ENCODE peak calls at places on chromosomes 3 and 15, in ten cellular contexts. R is heart right ventricle, Y is colonic mucosa, O is cardiac muscle cell, C is mammary epithelial cell, M is Panc1, E is psoas muscle, G is endothelial cell of umbilical vein, B is prostate gland, U is PC-3. P is an unnamed sample.

GRCh38 chr15:22883196-22883595 is 44.7 kb downstream of the NIPA2 start:
- DNase-seq in E (no peak), G (no peak), M (no peak), U (no peak), Y (no peak), B (no peak), O (no peak), C (no peak), R (no peak), P (no peak)

GRCh38 chr3:152323834-152324233 is 55.1 kb downstream of the MBNL1 start:
- DNase-seq in E (no peak), M (no peak), B (no peak), Y (no peak), O (no peak), U (no peak), G (peak; percentile 60), R (no peak), C (no peak), P (no peak)

GRCh38 chr15:48392356-48392755 is 61.1 kb downstream of the DUT start:
- DNase-seq in C (no peak), G (peak; percentile 99), B (peak; percentile 62), M (no peak), R (peak; percentile 20), E (peak; percentile 73), Y (peak; percentile 25), U (no peak), O (peak; percentile 85), P (no peak)

GRCh38 chr3:79516795-79517194 is 251.0 kb downstream of the ROBO1 start:
- DNase-seq in U (peak; percentile 23), G (peak; percentile 24), E (no peak), C (peak; percentile 14), M (no peak), R (no peak), O (no peak), B (no peak), Y (no peak), P (no peak)

GRCh38 chr3:25420168-25420567 is 7.9 kb upstream of the RARB start:
- DNase-seq in M (no peak), B (no peak), C (no peak), G (no peak), O (no peak), E (no peak), U (no peak), Y (no peak), R (no peak), P (no peak)

GRCh38 chr3:74442683-74443082 is 171.8 kb downstream of the CNTN3 start:
- DNase-seq in G (no peak), O (no peak), R (no peak), M (no peak), Y (no peak), E (no peak), C (peak; percentile 1), U (no peak), B (no peak), P (no peak)

GRCh38 chr15:48406911-48407310 is 75.7 kb downstream of the DUT start:
- DNase-seq in B (no peak), Y (no peak), M (no peak), R (no peak), G (no peak), C (no peak), E (no peak), U (no peak), O (no peak), P (no peak)

GRCh38 chr3:44729384-44729910 is at the start of gene ZNF501:
- DNase-seq in C (peak; percentile 88), R (peak; percentile 93), B (peak; percentile 92), U (no peak), E (peak; percentile 97), G (peak; percentile 83), Y (peak; percentile 98), M (no peak), O (peak; percentile 97), P (peak; percentile 97)

GRCh38 chr15:64673866-64674265 is 101.5 kb downstream of the RBPMS2 start:
- DNase-seq in R (no peak), G (no peak), O (no peak), B (no peak), Y (no peak), C (no peak), E (no peak), U (no peak), M (no peak), P (no peak)

GRCh38 chr3:115968871-115969270 is 345.6 kb downstream of the GAP43 start:
- DNase-seq in G (no peak), Y (no peak), C (no peak), O (no peak), R (no peak), U (no peak), B (no peak), M (no peak), E (no peak), P (no peak)

GRCh38 chr15:79434361-79434760 is 2.2 kb downstream of the MINAR1 start:
- DNase-seq in Y (no peak), R (no peak), M (no peak), G (no peak), U (no peak), E (no peak), B (no peak), C (no peak), O (no peak), P (no peak)
- H3K27me3 ChIP-seq in Y (peaks cover 35% of the 10 kb centered on the region), R (peaks cover 41% of the 10 kb centered on the region), M (peaks cover 32% of the 10 kb centered on the region), G (peaks cover 55% of the 10 kb centered on the region), U (peaks cover 47% of the 10 kb centered on the region), E (peaks cover 3% of the 10 kb centered on the region), B (no peaks in the 10 kb centered on the region), C (peaks cover 33% of the 10 kb centered on the region), O (peaks cover 77% of the 10 kb centered on the region), P (peaks cover 65% of the 10 kb centered on the region)

DNA sequence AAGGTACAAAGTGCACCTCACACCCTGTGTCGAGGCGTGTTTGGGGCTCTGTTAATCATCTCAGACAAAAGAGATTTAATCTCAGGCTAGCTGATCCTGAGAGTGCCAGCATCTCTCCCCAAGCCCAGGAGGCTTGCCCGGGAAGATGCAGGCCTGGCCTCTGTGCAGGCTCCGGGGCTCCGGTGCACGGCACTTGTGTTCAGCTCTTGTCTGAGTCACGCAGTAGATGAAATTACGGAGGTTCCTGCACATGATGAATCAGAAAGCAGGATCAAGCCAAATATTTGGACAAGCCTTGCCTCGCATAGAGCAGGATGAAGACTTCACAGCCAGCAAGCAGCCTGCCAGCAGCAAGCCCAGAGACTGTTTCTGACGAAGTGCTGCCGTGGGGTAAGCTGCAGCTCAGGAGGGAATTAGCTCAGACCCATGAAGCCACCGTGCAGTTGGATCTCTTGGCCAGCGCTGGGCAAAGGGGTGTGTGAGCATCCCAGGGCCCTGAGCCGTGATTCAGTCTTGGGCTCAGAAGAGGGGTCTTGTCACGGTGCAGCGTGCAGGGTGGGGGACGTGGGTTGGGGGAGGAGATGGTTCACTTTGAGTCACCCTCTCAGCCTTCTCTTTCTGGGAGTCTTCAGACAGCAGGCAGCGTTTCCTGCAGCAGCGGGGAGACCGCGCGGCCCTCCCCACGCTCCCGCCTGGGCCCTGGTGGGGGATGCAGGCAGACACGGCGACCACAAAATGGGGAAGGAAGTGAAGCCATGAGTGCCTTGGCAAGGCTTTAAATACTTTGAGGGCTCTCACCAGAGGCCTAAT is 89.2 kb upstream of the MEF2A start:
- DNase-seq in B (peak; percentile 79), G (peak; percentile 84), E (peak; percentile 87), Y (peak; percentile 41), U (peak; percentile 96), M (peak; percentile 83), R (peak; percentile 54), O (peak; percentile 97), C (peak; percentile 98), P (no peak)
- H3K27ac ChIP-seq in B (peak overlapping the region; percentile 64), G (peak overlapping the region; percentile 36), E (peak overlapping the region; percentile 83), Y (peak overlapping the region; percentile 57), U (peak overlapping the region; percentile 86), M (peak overlapping the region; percentile 37), R (peak overlapping the region; percentile 87), O (no peak overlapping the region), C (peak overlapping the region; percentile 23), P (peak overlapping the region; percentile 68)

GRCh38 chr15:31200735-31201151 is 99.2 kb upstream of the TRPM1 start:
- DNase-seq in Y (peak; percentile 83), M (no peak), G (peak; percentile 24), C (peak; percentile 36), B (peak; percentile 83), O (peak; percentile 90), R (peak; percentile 75), E (peak; percentile 81), U (peak; percentile 66), P (peak; percentile 92)
- TF ChIP-seq CTCF in Y (no peak), M (peak; percentile 43), G (peak; percentile 22), C (peak; percentile 80), B (peak; percentile 69), O (peak; percentile 72), R (peak; percentile 93), E (peak; percentile 47), U (peak; percentile 56), P (peak; percentile 61)

DNA sequence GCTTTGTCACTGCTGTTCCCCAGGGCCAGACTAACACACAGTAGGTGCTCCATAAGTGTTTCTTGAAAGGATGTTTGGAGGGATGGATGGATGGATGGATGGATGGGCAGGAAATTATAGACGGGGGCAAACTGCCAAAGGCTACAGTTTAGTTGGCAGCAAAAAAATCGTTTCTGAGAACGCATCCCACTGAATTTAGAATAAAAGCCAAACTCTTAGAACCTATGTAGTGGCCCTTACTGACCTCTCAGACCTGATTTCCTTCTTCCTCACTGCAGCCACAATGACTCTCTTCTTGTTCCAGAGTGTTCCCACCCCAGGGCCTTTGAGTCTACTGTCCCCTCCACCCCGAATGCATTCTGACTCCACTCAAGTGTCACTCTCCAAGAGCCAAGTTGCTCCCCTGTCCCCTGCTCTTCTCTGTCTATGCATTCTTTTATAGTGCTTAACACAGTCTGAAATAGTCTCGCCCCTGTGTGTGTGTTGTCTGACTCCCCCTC is 5.2 kb upstream of the GATA2 start:
- DNase-seq in G (peak; percentile 33), R (no peak), U (no peak), B (no peak), Y (no peak), M (no peak), C (no peak), E (no peak), O (no peak), P (no peak)
- H3K27me3 ChIP-seq in G (no peaks in the 10 kb centered on the region), R (peaks cover 17% of the 10 kb centered on the region), U (no peaks in the 10 kb centered on the region), B (no peaks in the 10 kb centered on the region), Y (peaks cover 41% of the 10 kb centered on the region), M (no peaks in the 10 kb centered on the region), C (peaks cover 16% of the 10 kb centered on the region), E (no peaks in the 10 kb centered on the region), O (peaks cover 47% of the 10 kb centered on the region), P (peaks cover 83% of the 10 kb centered on the region)

GRCh38 chr3:181689546-181689945 is 22.2 kb upstream of the SOX2 start:
- DNase-seq in E (no peak), M (no peak), G (no peak), R (no peak), Y (no peak), C (no peak), O (no peak), B (no peak), U (no peak), P (no peak)

GRCh38 chr3:181690769-181691168 is 21.0 kb upstream of the SOX2 start:
- DNase-seq in B (no peak), O (no peak), U (no peak), Y (no peak), E (no peak), M (no peak), C (no peak), G (no peak), R (no peak), P (no peak)

GRCh38 chr3:181687190-181687589 is 24.5 kb upstream of the SOX2 start:
- DNase-seq in B (no peak), U (no peak), E (no peak), R (no peak), O (no peak), C (no peak), G (no peak), M (no peak), Y (no peak), P (no peak)

GRCh38 chr3:181683563-181683962 is 28.2 kb upstream of the SOX2 start:
- DNase-seq in O (no peak), Y (no peak), U (no peak), R (no peak), M (no peak), E (no peak), C (no peak), B (no peak), G (no peak), P (no peak)

GRCh38 chr3:181687738-181688137 is 24.0 kb upstream of the SOX2 start:
- DNase-seq in R (no peak), B (no peak), C (no peak), E (no peak), M (no peak), Y (no peak), O (no peak), G (no peak), U (no peak), P (no peak)
- H3K27ac ChIP-seq in R (no peak overlapping the region), B (no peak overlapping the region), C (no peak overlapping the region), E (no peak overlapping the region), M (no peak overlapping the region), Y (no peak overlapping the region), O (no peak overlapping the region), G (no peak overlapping the region), U (no peak overlapping the region), P (no peak overlapping the region)